ENCODE peak calls at places on chromosomes 13 and 19, in seven cellular contexts. O is coronary artery, M is tibial nerve, R is neural crest cell, E is neural progenitor cell, Z is retinal pigment epithelial cell, J is psoas muscle. X is an unnamed sample.

GRCh38 chr13:85993567-85993966 is 194.3 kb upstream of the SLITRK6 start:
- DNase-seq in E (no peak), J (no peak), O (no peak), R (no peak), Z (no peak), M (no peak), X (no peak)

GRCh38 chr19:14107581-14108461 is 9.7 kb downstream of the PRKACA start:
- DNase-seq in O (no peak), M (no peak), Z (no peak), J (peak), R (no peak), E (no peak), X (no peak)

GRCh38 chr13:32147976-32148375 is 116.4 kb downstream of the FRY start:
- DNase-seq in E (no peak), O (no peak), R (no peak), Z (no peak), J (no peak), M (no peak), X (no peak)

GRCh38 chr13:97921146-97921776 is 32.2 kb upstream of the IPO5 start:
- DNase-seq in R (no peak), M (peak), E (no peak), J (no peak), O (no peak), Z (no peak), X (no peak)

GRCh38 chr13:85419611-85420010 is 379.6 kb downstream of the SLITRK6 start:
- DNase-seq in R (no peak), Z (no peak), J (no peak), O (no peak), E (no peak), M (no peak), X (no peak)

GRCh38 chr19:33712268-33712667 is 84.4 kb upstream of the KCTD15 start:
- DNase-seq in R (no peak), J (no peak), M (no peak), O (no peak), E (no peak), Z (no peak), X (no peak)

GRCh38 chr13:25951831-25952230 is 100.0 kb downstream of the SHISA2 start:
- DNase-seq in O (no peak), J (no peak), E (no peak), Z (no peak), M (no peak), R (no peak), X (no peak)

GRCh38 chr13:61466280-61466679 is 50.6 kb upstream of the PCDH20 start:
- DNase-seq in R (no peak), E (peak), J (no peak), Z (no peak), O (no peak), M (no peak), X (no peak)

GRCh38 chr13:101449971-101450748 is 2.3 kb upstream of the ITGBL1 start:
- DNase-seq in M (no peak), R (no peak), J (no peak), O (no peak), Z (no peak), E (no peak), X (no peak)

GRCh38 chr13:110030394-110030928 is 244.1 kb upstream of the IRS2 start:
- DNase-seq in M (no peak), R (no peak), Z (no peak), O (no peak), E (no peak), J (no peak), X (no peak)

GRCh38 chr13:46386996-46387851 is at the start of gene RUBCNL:
- DNase-seq in R (peak), Z (no peak), J (peak), M (no peak), E (peak), O (no peak), X (no peak)

GRCh38 chr19:10899171-10899653 is 27.9 kb downstream of the CARM1 start:
- DNase-seq in J (peak), M (no peak), O (no peak), Z (no peak), R (no peak), E (no peak), X (no peak)

GRCh38 chr13:108933061-108933460 is 303.6 kb downstream of the MYO16 start:
- DNase-seq in E (no peak), Z (no peak), R (no peak), M (no peak), O (no peak), J (no peak), X (no peak)

GRCh38 chr13:35914662-35915061 is 216.5 kb downstream of the DCLK1 start:
- DNase-seq in J (no peak), M (no peak), E (no peak), R (no peak), Z (no peak), O (no peak), X (no peak)

GRCh38 chr13:113816248-113816924 is 47.5 kb downstream of the GAS6 start:
- DNase-seq in M (no peak), E (no peak), Z (no peak), O (no peak), J (no peak), R (no peak), X (no peak)

GRCh38 chr13:112350300-112350699 is 25.9 kb upstream of the SPACA7 start:
- DNase-seq in O (peak), E (no peak), M (no peak), J (no peak), Z (no peak), R (no peak), X (peak)

GRCh38 chr19:58538257-58539168 is 5.4 kb upstream of the TRIM28 start:
- DNase-seq in Z (no peak), J (no peak), O (peak), M (no peak), R (peak), E (peak), X (no peak)

GRCh38 chr13:91375119-91375729 is 23.2 kb upstream of the GPC5 start:
- DNase-seq in E (no peak), R (no peak), M (no peak), J (no peak), Z (no peak), O (no peak), X (no peak)
- TF ChIP-seq CTCF in E (peak), R (peak), M (no peak), J (peak), Z (peak), O (no peak), X (peak)

GRCh38 chr19:51810228-51810627 is 15.3 kb downstream of the FPR3 start:
- DNase-seq in O (no peak), M (no peak), E (no peak), J (no peak), R (no peak), Z (no peak), X (no peak)

GRCh38 chr19:51807925-51808324 is 13.0 kb downstream of the FPR3 start:
- DNase-seq in Z (no peak), E (no peak), R (no peak), M (no peak), J (no peak), O (no peak), X (no peak)

GRCh38 chr19:51809787-51810186 is 14.8 kb downstream of the FPR3 start:
- DNase-seq in Z (no peak), R (no peak), J (no peak), M (peak), E (no peak), O (no peak), X (no peak)

GRCh38 chr19:51807111-51807701 is 12.2 kb downstream of the FPR3 start:
- DNase-seq in Z (no peak), J (no peak), E (no peak), M (no peak), R (no peak), O (no peak), X (no peak)

DNA sequence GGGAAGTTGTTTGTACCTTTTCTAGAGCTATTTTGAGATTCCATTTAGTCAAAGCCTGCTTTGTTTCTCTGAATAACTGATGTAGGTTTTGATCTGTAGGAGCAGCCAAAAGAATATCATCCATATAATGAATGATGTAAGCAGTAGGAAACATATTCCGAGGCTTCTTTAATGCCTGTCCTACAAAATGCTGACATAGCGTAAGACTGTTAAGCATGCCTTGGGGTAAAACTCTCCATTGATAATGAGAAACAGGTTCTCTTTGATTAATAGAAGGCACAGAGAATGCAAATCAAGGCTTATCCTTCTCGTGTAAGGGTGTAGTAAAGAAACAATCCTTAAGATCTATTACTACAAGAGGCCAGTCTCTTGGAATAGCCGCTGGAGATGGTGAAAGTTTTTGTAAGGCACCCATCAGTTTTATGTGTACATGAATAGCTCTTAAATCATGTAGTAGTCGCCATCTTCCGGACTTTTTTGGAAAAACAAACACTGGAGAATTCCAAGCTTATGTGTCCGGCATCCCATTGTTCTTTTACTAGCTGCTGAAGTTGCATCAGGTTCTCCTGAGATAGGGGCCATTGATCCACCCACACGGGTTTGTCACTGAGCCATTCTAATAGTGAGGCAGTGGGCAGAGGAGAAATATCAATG is 13.5 kb downstream of the FPR3 start:
- DNase-seq in M (no peak), O (no peak), Z (no peak), J (no peak), E (no peak), R (no peak), X (no peak)
- TF ChIP-seq CTCF in M (no peak), O (no peak), Z (no peak), J (no peak), E (no peak), R (no peak), X (no peak)

GRCh38 chr19:48752511-48753365 is at the start of gene FUT1:
- DNase-seq in O (no peak), Z (no peak), J (peak), R (no peak), M (no peak), E (peak), X (no peak)
- TF ChIP-seq CTCF in O (no peak), Z (no peak), J (no peak), R (peak), M (no peak), E (peak), X (no peak)

DNA sequence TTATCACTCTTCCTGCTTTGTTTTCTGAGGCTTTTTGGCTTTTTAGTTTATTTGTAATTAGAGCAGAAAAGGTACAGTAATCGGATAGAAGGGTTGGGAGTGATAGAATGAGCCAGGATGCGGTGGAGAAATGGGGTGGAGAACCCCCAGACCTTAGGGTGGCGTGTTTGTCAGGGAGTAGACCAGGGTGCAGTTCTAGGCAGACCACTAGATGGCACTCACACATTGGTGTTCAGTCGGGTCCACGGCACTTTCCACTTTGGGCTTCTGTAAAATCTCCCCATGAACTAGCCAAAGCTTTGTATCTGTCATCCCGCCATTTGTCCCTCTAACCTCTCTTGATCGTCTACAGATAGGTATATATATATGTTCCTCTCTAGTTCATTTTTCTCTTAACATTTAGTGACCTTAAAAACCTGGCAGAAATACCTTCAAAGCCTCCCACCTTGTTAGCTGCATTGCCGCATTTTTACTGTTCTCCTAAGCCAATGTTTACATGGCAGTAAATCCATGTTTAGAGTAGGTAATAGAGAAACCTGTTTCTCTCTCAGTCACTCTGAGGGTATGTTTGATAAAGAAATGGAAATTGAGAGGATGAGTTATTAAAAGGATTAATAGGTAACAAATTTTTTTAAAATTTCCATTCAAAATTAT is 154.9 kb downstream of the TM9SF2 start:
- DNase-seq in Z (peak), J (peak), O (no peak), M (peak), R (peak), E (peak), X (peak)
- TF ChIP-seq CTCF in Z (peak), J (peak), O (peak), M (peak), R (peak), E (peak), X (peak)

DNA sequence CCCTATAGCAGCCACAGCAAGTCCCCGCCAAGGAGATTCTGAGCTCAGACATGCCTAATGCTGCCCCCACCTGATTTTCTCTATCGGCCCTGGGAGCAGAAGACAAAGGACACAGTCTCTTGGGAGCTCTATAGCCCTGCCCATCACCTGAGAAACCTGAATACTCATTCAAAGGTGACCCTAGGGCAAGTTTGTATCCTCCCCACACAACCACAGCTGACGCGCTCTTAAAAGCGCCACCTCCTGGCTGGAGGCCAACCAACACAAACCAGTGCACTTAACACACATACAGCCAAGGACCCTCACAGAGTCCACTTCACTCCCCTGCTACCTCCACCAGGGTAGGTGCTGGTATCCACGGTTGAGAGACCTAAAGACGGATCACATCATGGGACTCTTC is 8.8 kb upstream of the IGFL4 start:
- DNase-seq in E (no peak), J (no peak), M (no peak), Z (no peak), O (no peak), R (no peak), X (no peak)
- TF ChIP-seq CTCF in E (peak), J (no peak), M (no peak), Z (no peak), O (no peak), R (peak), X (no peak)

GRCh38 chr13:20378721-20379120 is 146.6 kb upstream of the GJB6 start:
- DNase-seq in O (peak), Z (no peak), E (no peak), M (no peak), R (no peak), J (no peak), X (no peak)
- TF ChIP-seq CTCF in O (no peak), Z (no peak), E (no peak), M (no peak), R (no peak), J (no peak), X (no peak)